ENCODE peak calls at places on chromosomes 6 and 20, in eight cellular contexts. One of them, this sample, is unnamed. For H3K36me3, the result is how much of the 10 kb centered on the place peaks cover.

GRCh38 chr6:167779993-167780655 is 46.6 kb upstream of the AFDN start:
- DNase-seq in A673: no peak
- DNase-seq in PC-3: no peak
- DNase-seq in tibial artery: peak
- DNase-seq in OCI-LY7: no peak
- DNase-seq in astrocyte: no peak
- DNase-seq in MM.1S: no peak
- DNase-seq in lung: no peak
- DNase-seq in this sample: no peak

GRCh38 chr6:43746613-43747101 is 23.4 kb upstream of the VEGFA start:
- DNase-seq in A673: no peak
- DNase-seq in PC-3: no peak
- DNase-seq in tibial artery: no peak
- DNase-seq in OCI-LY7: no peak
- DNase-seq in astrocyte: no peak
- DNase-seq in MM.1S: no peak
- DNase-seq in lung: peak
- DNase-seq in this sample: no peak

GRCh38 chr6:135087403-135087802 is 32.8 kb upstream of the HBS1L start:
- DNase-seq in A673: peak
- DNase-seq in PC-3: no peak
- DNase-seq in tibial artery: no peak
- DNase-seq in OCI-LY7: peak
- DNase-seq in astrocyte: no peak
- DNase-seq in MM.1S: no peak
- DNase-seq in lung: no peak
- DNase-seq in this sample: no peak

GRCh38 chr6:63440057-63440456 is 120.3 kb upstream of the LGSN start:
- DNase-seq in A673: no peak
- DNase-seq in PC-3: no peak
- DNase-seq in tibial artery: no peak
- DNase-seq in OCI-LY7: no peak
- DNase-seq in astrocyte: no peak
- DNase-seq in MM.1S: no peak
- DNase-seq in lung: no peak
- DNase-seq in this sample: no peak

GRCh38 chr6:132464538-132465256 is 48.2 kb downstream of the STX7 start:
- DNase-seq in A673: no peak
- DNase-seq in PC-3: peak
- DNase-seq in tibial artery: no peak
- DNase-seq in OCI-LY7: no peak
- DNase-seq in astrocyte: peak
- DNase-seq in MM.1S: no peak
- DNase-seq in lung: no peak
- DNase-seq in this sample: no peak

GRCh38 chr20:52405417-52405816 is 213.8 kb upstream of the ZFP64 start:
- DNase-seq in A673: no peak
- DNase-seq in PC-3: peak
- DNase-seq in tibial artery: no peak
- DNase-seq in OCI-LY7: no peak
- DNase-seq in astrocyte: no peak
- DNase-seq in MM.1S: peak
- DNase-seq in lung: no peak
- DNase-seq in this sample: peak

GRCh38 chr6:39923394-39923793 is 10.9 kb downstream of the MOCS1 start:
- DNase-seq in A673: no peak
- DNase-seq in PC-3: peak
- DNase-seq in tibial artery: peak
- DNase-seq in OCI-LY7: no peak
- DNase-seq in astrocyte: no peak
- DNase-seq in MM.1S: no peak
- DNase-seq in lung: peak
- DNase-seq in this sample: no peak

GRCh38 chr20:35298264-35298663 is 6.0 kb upstream of the FAM83C start:
- DNase-seq in A673: no peak
- DNase-seq in PC-3: no peak
- DNase-seq in tibial artery: no peak
- DNase-seq in OCI-LY7: no peak
- DNase-seq in astrocyte: no peak
- DNase-seq in MM.1S: no peak
- DNase-seq in lung: no peak
- DNase-seq in this sample: no peak

GRCh38 chr6:132797975-132798819 is at the start of gene SLC18B1:
- DNase-seq in A673: peak
- DNase-seq in PC-3: peak
- DNase-seq in tibial artery: peak
- DNase-seq in OCI-LY7: peak
- DNase-seq in astrocyte: no peak
- DNase-seq in MM.1S: peak
- DNase-seq in lung: peak
- DNase-seq in this sample: peak

GRCh38 chr6:148935705-148936306 is 189.0 kb downstream of the UST start:
- DNase-seq in A673: no peak
- DNase-seq in PC-3: peak
- DNase-seq in tibial artery: no peak
- DNase-seq in OCI-LY7: no peak
- DNase-seq in astrocyte: peak
- DNase-seq in MM.1S: no peak
- DNase-seq in lung: no peak
- DNase-seq in this sample: no peak

GRCh38 chr6:108768792-108769524 is 79.3 kb upstream of the ARMC2 start:
- DNase-seq in A673: no peak
- DNase-seq in PC-3: no peak
- DNase-seq in tibial artery: no peak
- DNase-seq in OCI-LY7: no peak
- DNase-seq in astrocyte: no peak
- DNase-seq in MM.1S: no peak
- DNase-seq in lung: no peak
- DNase-seq in this sample: no peak

GRCh38 chr20:33172781-33173180 is 4.8 kb downstream of the BPIFA2 start:
- DNase-seq in A673: peak
- DNase-seq in PC-3: no peak
- DNase-seq in tibial artery: no peak
- DNase-seq in OCI-LY7: no peak
- DNase-seq in astrocyte: no peak
- DNase-seq in MM.1S: no peak
- DNase-seq in lung: no peak
- DNase-seq in this sample: no peak

GRCh38 chr20:48597521-48598302 is 230.1 kb downstream of the PREX1 start:
- DNase-seq in A673: no peak
- DNase-seq in PC-3: no peak
- DNase-seq in tibial artery: peak
- DNase-seq in OCI-LY7: no peak
- DNase-seq in astrocyte: no peak
- DNase-seq in MM.1S: no peak
- DNase-seq in lung: no peak
- DNase-seq in this sample: no peak

GRCh38 chr20:40651121-40651520 is 37.9 kb downstream of the MAFB start:
- DNase-seq in A673: no peak
- DNase-seq in PC-3: peak
- DNase-seq in tibial artery: no peak
- DNase-seq in OCI-LY7: no peak
- DNase-seq in astrocyte: peak
- DNase-seq in MM.1S: no peak
- DNase-seq in lung: no peak
- DNase-seq in this sample: no peak

GRCh38 chr6:107132330-107132954 is 17.1 kb upstream of the BEND3 start:
- DNase-seq in A673: peak
- DNase-seq in PC-3: peak
- DNase-seq in tibial artery: no peak
- DNase-seq in OCI-LY7: peak
- DNase-seq in astrocyte: no peak
- DNase-seq in MM.1S: peak
- DNase-seq in lung: no peak
- DNase-seq in this sample: no peak

GRCh38 chr20:58647162-58647813 is 3.8 kb upstream of the STX16 start:
- DNase-seq in A673: no peak
- DNase-seq in PC-3: no peak
- DNase-seq in tibial artery: no peak
- DNase-seq in OCI-LY7: peak
- DNase-seq in astrocyte: no peak
- DNase-seq in MM.1S: peak
- DNase-seq in lung: no peak
- DNase-seq in this sample: no peak

GRCh38 chr20:7926767-7927166 is 13.5 kb downstream of the HAO1 start:
- DNase-seq in A673: peak
- DNase-seq in PC-3: peak
- DNase-seq in tibial artery: no peak
- DNase-seq in OCI-LY7: peak
- DNase-seq in astrocyte: peak
- DNase-seq in MM.1S: peak
- DNase-seq in lung: no peak
- DNase-seq in this sample: no peak

DNA sequence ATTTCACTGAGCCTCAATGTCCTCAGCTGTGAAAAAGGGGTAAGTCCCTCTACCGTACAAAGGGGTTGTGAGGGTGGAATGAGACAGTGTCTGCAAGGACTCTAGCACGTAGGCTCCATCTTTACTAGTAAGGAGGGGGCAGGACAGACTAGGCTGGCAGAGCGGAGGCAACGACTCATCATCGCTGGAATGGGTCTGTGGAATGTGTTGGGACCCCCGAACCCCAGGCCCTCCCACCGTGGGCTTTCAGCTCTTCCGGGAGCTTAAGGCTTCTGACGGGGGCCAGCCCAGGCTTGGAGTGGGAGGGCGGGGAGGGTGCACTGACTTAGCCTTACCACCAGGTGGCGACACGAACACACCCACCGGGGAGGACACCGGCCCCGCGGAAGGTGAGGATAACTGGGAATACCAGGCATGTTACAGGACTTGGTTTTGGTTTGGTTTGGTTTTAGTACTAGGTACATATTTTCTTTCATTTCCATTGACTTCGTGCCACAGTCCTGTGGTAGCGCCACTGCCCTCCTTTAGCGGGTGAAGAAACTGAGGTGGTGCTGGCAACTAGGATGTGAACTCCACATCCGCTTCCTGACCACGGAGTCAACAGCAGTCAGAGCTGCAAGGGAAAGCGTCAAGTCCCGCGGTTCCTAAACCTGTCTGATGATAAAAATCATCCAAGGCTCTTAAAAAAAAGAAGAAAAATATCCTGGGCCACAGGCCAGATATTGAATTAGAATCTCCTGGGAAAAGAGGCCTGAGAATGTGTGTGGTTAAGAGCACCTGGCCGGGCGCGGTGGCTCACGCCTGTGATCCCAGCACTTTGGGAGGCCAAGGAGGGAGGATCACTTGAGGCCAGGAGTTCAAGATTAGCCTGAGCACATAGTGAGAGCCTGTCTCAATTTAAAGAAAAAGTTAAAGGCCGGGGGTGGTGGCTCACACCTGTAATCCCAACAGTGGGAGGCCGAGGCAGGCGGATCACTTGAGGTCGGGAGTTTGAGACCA is 10.3 kb upstream of the TULP1 start:
- DNase-seq in A673: peak
- DNase-seq in PC-3: peak
- DNase-seq in tibial artery: peak
- DNase-seq in OCI-LY7: peak
- DNase-seq in astrocyte: peak
- DNase-seq in MM.1S: peak
- DNase-seq in lung: peak
- DNase-seq in this sample: peak
- H3K4me3 ChIP-seq in A673: no peak
- H3K4me3 ChIP-seq in PC-3: peak
- H3K4me3 ChIP-seq in tibial artery: no peak
- H3K4me3 ChIP-seq in OCI-LY7: peak
- H3K4me3 ChIP-seq in astrocyte: no peak
- H3K4me3 ChIP-seq in MM.1S: no peak
- H3K4me3 ChIP-seq in lung: no peak
- H3K4me3 ChIP-seq in this sample: peak

GRCh38 chr6:118284736-118285360 is 263.2 kb upstream of the PLN start:
- DNase-seq in A673: no peak
- DNase-seq in PC-3: peak
- DNase-seq in tibial artery: no peak
- DNase-seq in OCI-LY7: no peak
- DNase-seq in astrocyte: no peak
- DNase-seq in MM.1S: no peak
- DNase-seq in lung: no peak
- DNase-seq in this sample: no peak
- TF ChIP-seq CTCF in A673: peak
- TF ChIP-seq CTCF in PC-3: peak
- TF ChIP-seq CTCF in tibial artery: peak
- TF ChIP-seq CTCF in OCI-LY7: peak
- TF ChIP-seq CTCF in astrocyte: peak
- TF ChIP-seq CTCF in MM.1S: no peak
- TF ChIP-seq CTCF in lung: peak
- TF ChIP-seq CTCF in this sample: peak

GRCh38 chr6:42287756-42288155 is 70.1 kb upstream of the MRPS10 start:
- DNase-seq in A673: no peak
- DNase-seq in PC-3: no peak
- DNase-seq in tibial artery: no peak
- DNase-seq in OCI-LY7: no peak
- DNase-seq in astrocyte: no peak
- DNase-seq in MM.1S: no peak
- DNase-seq in lung: no peak
- DNase-seq in this sample: no peak
- H3K36me3 ChIP-seq in A673: under half
- H3K36me3 ChIP-seq in PC-3: under half
- H3K36me3 ChIP-seq in tibial artery: under half
- H3K36me3 ChIP-seq in OCI-LY7: under half
- H3K36me3 ChIP-seq in astrocyte: under half
- H3K36me3 ChIP-seq in MM.1S: under half
- H3K36me3 ChIP-seq in lung: under half
- H3K36me3 ChIP-seq in this sample: under half

GRCh38 chr20:64048402-64049044 is 916 bp downstream of the SOX18 start:
- DNase-seq in A673: no peak
- DNase-seq in PC-3: no peak
- DNase-seq in tibial artery: no peak
- DNase-seq in OCI-LY7: no peak
- DNase-seq in astrocyte: no peak
- DNase-seq in MM.1S: no peak
- DNase-seq in lung: no peak
- DNase-seq in this sample: no peak

GRCh38 chr20:64045346-64046011 is 4.0 kb downstream of the SOX18 start:
- DNase-seq in A673: no peak
- DNase-seq in PC-3: peak
- DNase-seq in tibial artery: no peak
- DNase-seq in OCI-LY7: no peak
- DNase-seq in astrocyte: no peak
- DNase-seq in MM.1S: no peak
- DNase-seq in lung: no peak
- DNase-seq in this sample: no peak

GRCh38 chr20:64047968-64048401 is 1.5 kb downstream of the SOX18 start:
- DNase-seq in A673: no peak
- DNase-seq in PC-3: no peak
- DNase-seq in tibial artery: no peak
- DNase-seq in OCI-LY7: no peak
- DNase-seq in astrocyte: no peak
- DNase-seq in MM.1S: no peak
- DNase-seq in lung: no peak
- DNase-seq in this sample: no peak

GRCh38 chr20:64049060-64049886 is at the start of gene SOX18:
- DNase-seq in A673: peak
- DNase-seq in PC-3: peak
- DNase-seq in tibial artery: no peak
- DNase-seq in OCI-LY7: no peak
- DNase-seq in astrocyte: no peak
- DNase-seq in MM.1S: no peak
- DNase-seq in lung: no peak
- DNase-seq in this sample: no peak

DNA sequence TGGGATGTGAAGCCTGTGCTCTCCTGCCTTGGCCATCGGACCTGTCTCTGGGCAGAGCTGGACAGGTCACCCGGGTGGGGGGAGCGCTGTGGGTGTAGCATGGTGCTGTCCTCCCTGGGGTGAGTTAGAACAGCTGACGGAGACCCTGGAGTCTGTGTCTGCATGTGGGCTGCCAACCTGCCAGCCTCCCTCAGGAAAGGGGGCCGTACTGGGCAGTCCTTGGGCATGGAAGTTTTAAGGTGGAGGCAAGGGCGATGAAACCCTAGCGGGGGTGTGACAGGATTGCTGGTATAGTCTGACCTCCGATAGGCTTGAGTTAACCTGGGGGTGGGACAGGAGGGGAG is 2.4 kb downstream of the SOX18 start:
- DNase-seq in A673: no peak
- DNase-seq in PC-3: no peak
- DNase-seq in tibial artery: no peak
- DNase-seq in OCI-LY7: no peak
- DNase-seq in astrocyte: no peak
- DNase-seq in MM.1S: no peak
- DNase-seq in lung: no peak
- DNase-seq in this sample: no peak
- H3K4me3 ChIP-seq in A673: no peak
- H3K4me3 ChIP-seq in PC-3: no peak
- H3K4me3 ChIP-seq in tibial artery: peak
- H3K4me3 ChIP-seq in OCI-LY7: no peak
- H3K4me3 ChIP-seq in astrocyte: no peak
- H3K4me3 ChIP-seq in MM.1S: no peak
- H3K4me3 ChIP-seq in lung: peak
- H3K4me3 ChIP-seq in this sample: no peak

This sample was measured in GM06990.